ENCODE peak calls at places on chromosomes 4 and X, in nine cellular contexts. Y is tibial nerve; S is suprapubic skin; F is activated naive CD4-positive, alpha-beta T cell treated with anti-CD3 and anti-CD28 coated beads for 36 hours; H is RWPE1; Q is GM13976; P is spleen; X is activated gamma-delta T cell; K is GM04504. I is an unnamed sample.

GRCh38 chr4:5409980-5410618 is 298.3 kb downstream of the EVC2 start:
- DNase-seq in Y (no peak), S (no peak), F (no peak), H (no peak), Q (no peak), P (no peak), X (no peak), K (no peak), I (no peak)

GRCh38 chrX:137428251-137428661 is 137.7 kb upstream of the ZIC3 start:
- DNase-seq in Y (no peak), S (no peak), F (no peak), H (no peak), Q (peak), P (no peak), X (no peak), K (no peak), I (no peak)

GRCh38 chrX:53089224-53089842 is 4.6 kb upstream of the KANTR start:
- DNase-seq in Y (peak), S (no peak), F (peak), H (no peak), Q (peak), P (peak), X (no peak), K (no peak), I (peak)

GRCh38 chr4:187010052-187010451 is 286.4 kb upstream of the FAT1 start:
- DNase-seq in Y (no peak), S (no peak), F (no peak), H (no peak), Q (no peak), P (no peak), X (no peak), K (no peak), I (no peak)

GRCh38 chrX:72539822-72540221 is 32.8 kb downstream of the HDAC8 start:
- DNase-seq in Y (no peak), S (no peak), F (no peak), H (no peak), Q (no peak), P (no peak), X (no peak), K (no peak), I (no peak)

GRCh38 chrX:20594985-20595384 is 328.3 kb upstream of the RPS6KA3 start:
- DNase-seq in Y (no peak), S (no peak), F (no peak), H (no peak), Q (no peak), P (no peak), X (no peak), K (peak), I (no peak)

GRCh38 chr4:146998157-146998556 is 52.5 kb upstream of the TTC29 start:
- DNase-seq in Y (no peak), S (no peak), F (no peak), H (no peak), Q (no peak), P (no peak), X (no peak), K (no peak), I (no peak)

GRCh38 chr4:81652069-81652478 is 180.4 kb upstream of the RASGEF1B start:
- DNase-seq in Y (no peak), S (no peak), F (no peak), H (no peak), Q (no peak), P (no peak), X (no peak), K (no peak), I (no peak)

GRCh38 chr4:6509587-6509986 is 37.2 kb upstream of the PPP2R2C start:
- DNase-seq in Y (no peak), S (peak), F (no peak), H (peak), Q (no peak), P (no peak), X (no peak), K (no peak), I (no peak)

GRCh38 chr4:25320374-25321172 is 8.0 kb downstream of the ZCCHC4 start:
- DNase-seq in Y (no peak), S (no peak), F (peak), H (peak), Q (peak), P (no peak), X (no peak), K (peak), I (no peak)

GRCh38 chr4:173171098-173171497 is 2.5 kb downstream of the GALNT7 start:
- DNase-seq in Y (no peak), S (no peak), F (no peak), H (peak), Q (no peak), P (no peak), X (no peak), K (no peak), I (no peak)

GRCh38 chrX:16882702-16883486 is 12.7 kb upstream of the RBBP7 start:
- DNase-seq in Y (peak), S (peak), F (peak), H (peak), Q (peak), P (peak), X (peak), K (peak), I (peak)

GRCh38 chr4:7192252-7193039 is at the start of gene SORCS2:
- DNase-seq in Y (peak), S (no peak), F (peak), H (peak), Q (peak), P (peak), X (peak), K (no peak), I (no peak)

GRCh38 chrX:134604701-134605271 is 53.5 kb downstream of the PLAC1 start:
- DNase-seq in Y (no peak), S (no peak), F (no peak), H (peak), Q (no peak), P (no peak), X (no peak), K (no peak), I (no peak)

GRCh38 chr4:82394896-82395295 is 21.1 kb upstream of the HNRNPD start:
- DNase-seq in Y (no peak), S (no peak), F (no peak), H (peak), Q (no peak), P (no peak), X (no peak), K (no peak), I (no peak)

GRCh38 chr4:43148481-43148880 is 256.0 kb downstream of the GRXCR1 start:
- DNase-seq in Y (no peak), S (no peak), F (no peak), H (no peak), Q (no peak), P (no peak), X (no peak), K (no peak), I (no peak)

GRCh38 chr4:145351162-145351561 is 130.5 kb upstream of the SMAD1 start:
- DNase-seq in Y (no peak), S (no peak), F (no peak), H (no peak), Q (no peak), P (no peak), X (no peak), K (no peak), I (no peak)

GRCh38 chrX:13142891-13143290 is 98.5 kb upstream of the FAM9C start:
- DNase-seq in Y (no peak), S (no peak), F (no peak), H (no peak), Q (no peak), P (no peak), X (no peak), K (no peak), I (peak)

GRCh38 chrX:11792461-11793421 is 34.7 kb downstream of the MSL3 start:
- DNase-seq in Y (no peak), S (no peak), F (peak), H (no peak), Q (peak), P (no peak), X (peak), K (no peak), I (no peak)

GRCh38 chrX:111585337-111585736 is 73.9 kb downstream of the SERTM2 start:
- DNase-seq in Y (no peak), S (no peak), F (no peak), H (no peak), Q (no peak), P (no peak), X (no peak), K (no peak), I (no peak)

GRCh38 chrX:71823391-71824057 is 60.4 kb downstream of the CXorf49B start:
- DNase-seq in Y (no peak), S (no peak), F (no peak), H (no peak), Q (no peak), P (peak), X (no peak), K (no peak), I (no peak)

GRCh38 chrX:121010218-121010617 is 24.7 kb upstream of the CT47A1 start:
- DNase-seq in Y (no peak), S (no peak), F (no peak), H (no peak), Q (no peak), P (no peak), X (no peak), K (no peak), I (no peak)

GRCh38 chr4:16075975-16076757 is 7.7 kb downstream of the PROM1 start:
- DNase-seq in Y (no peak), S (no peak), F (no peak), H (no peak), Q (no peak), P (no peak), X (no peak), K (no peak), I (no peak)

GRCh38 chr4:123450393-123450792 is 53.8 kb downstream of the SPRY1 start:
- DNase-seq in Y (no peak), S (no peak), F (no peak), H (no peak), Q (no peak), P (no peak), X (no peak), K (no peak), I (no peak)

GRCh38 chr4:7415927-7416686 is 18.6 kb downstream of the PSAPL1 start:
- DNase-seq in Y (no peak), S (peak), F (no peak), H (no peak), Q (no peak), P (peak), X (no peak), K (no peak), I (peak)

GRCh38 chrX:148135738-148136137 is 154.6 kb downstream of the FMR1NB start:
- DNase-seq in Y (no peak), S (no peak), F (no peak), H (peak), Q (no peak), P (no peak), X (no peak), K (no peak), I (no peak)

I was measured in mucosa of descending colon.